ENCODE peak calls at places on chromosomes 5 and 9, in six cellular contexts. W, Q, T, S, U and M are unnamed samples. For H3K36me3, the result is how much of the 10 kb centered on the place peaks cover.

GRCh38 chr9:114691046-114691955 is 9.3 kb upstream of the TEX48 start:
- DNase-seq in T (no peak), U (peak), Q (peak), S (peak), W (no peak), M (peak)

GRCh38 chr9:89674667-89675402 is 70.0 kb downstream of the GADD45G start:
- DNase-seq in U (no peak), Q (no peak), T (no peak), S (peak), W (peak), M (no peak)

GRCh38 chr9:113462781-113463286 is 693 bp upstream of the RGS3 start:
- DNase-seq in T (no peak), W (no peak), U (no peak), Q (no peak), S (no peak), M (no peak)

GRCh38 chr5:53406630-53407316 is 73.7 kb upstream of the FST start:
- DNase-seq in S (peak), Q (no peak), U (peak), W (no peak), T (no peak), M (peak)

GRCh38 chr5:175351126-175351525 is 92.9 kb downstream of the DRD1 start:
- DNase-seq in S (no peak), T (no peak), U (no peak), Q (no peak), W (no peak), M (no peak)

GRCh38 chr5:59049070-59049469 is 466.2 kb downstream of the RAB3C start:
- DNase-seq in S (no peak), W (no peak), Q (no peak), U (no peak), T (no peak), M (no peak)

GRCh38 chr9:99977042-99977792 is 70.8 kb downstream of the STX17 start:
- DNase-seq in T (no peak), W (no peak), U (peak), S (no peak), Q (no peak), M (peak)

GRCh38 chr5:6710078-6710477 is 3.2 kb upstream of the TENT4A start:
- DNase-seq in T (no peak), Q (no peak), U (no peak), S (no peak), W (no peak), M (no peak)

GRCh38 chr5:142078251-142078650 is 30.3 kb upstream of the NDFIP1 start:
- DNase-seq in T (no peak), U (no peak), Q (no peak), W (no peak), S (no peak), M (no peak)

GRCh38 chr9:105968811-105969466 is 274.6 kb downstream of the TMEM38B start:
- DNase-seq in U (no peak), W (no peak), T (no peak), S (no peak), Q (no peak), M (no peak)

GRCh38 chr5:172705576-172706084 is 64.6 kb downstream of the NEURL1B start:
- DNase-seq in Q (no peak), S (peak), T (no peak), U (no peak), W (no peak), M (peak)

GRCh38 chr5:38016835-38017234 is 177.0 kb upstream of the GDNF start:
- DNase-seq in W (no peak), U (no peak), S (no peak), Q (no peak), T (no peak), M (no peak)

GRCh38 chr9:131203438-131204219 is 72.7 kb downstream of the FAM78A start:
- DNase-seq in W (no peak), U (no peak), S (no peak), T (no peak), Q (no peak), M (no peak)

GRCh38 chr5:97452646-97453045 is 269.6 kb upstream of the RIOK2 start:
- DNase-seq in U (no peak), W (no peak), T (no peak), Q (no peak), S (no peak), M (no peak)

GRCh38 chr5:74136276-74136675 is 504.3 kb downstream of the ENC1 start:
- DNase-seq in T (no peak), S (no peak), W (no peak), Q (no peak), U (no peak), M (no peak)

GRCh38 chr5:56922922-56923321 is 13.5 kb downstream of the SETD9 start:
- DNase-seq in Q (no peak), W (no peak), U (no peak), S (no peak), T (no peak), M (no peak)

GRCh38 chr9:33263131-33263935 is 1.2 kb downstream of the BAG1 start:
- DNase-seq in T (peak), W (no peak), S (peak), Q (no peak), U (peak), M (peak)

GRCh38 chr9:90444609-90445008 is 198.0 kb downstream of the DIRAS2 start:
- DNase-seq in W (no peak), T (no peak), Q (no peak), S (no peak), U (no peak), M (no peak)

GRCh38 chr5:61052870-61053269 is 107.9 kb downstream of the NDUFAF2 start:
- DNase-seq in Q (no peak), T (no peak), S (peak), U (peak), W (no peak), M (peak)

GRCh38 chr5:124878583-124879345 is 132.3 kb upstream of the ZNF608 start:
- DNase-seq in T (no peak), U (no peak), S (no peak), W (no peak), Q (no peak), M (no peak)

GRCh38 chr5:582936-583635 is 29.1 kb upstream of the CEP72 start:
- DNase-seq in U (no peak), Q (no peak), T (no peak), W (no peak), S (no peak), M (no peak)

GRCh38 chr9:137486545-137487453 is 27.7 kb upstream of the NSMF start:
- DNase-seq in Q (no peak), T (no peak), W (no peak), S (no peak), U (no peak), M (no peak)

GRCh38 chr5:152379331-152379730 is 25.7 kb downstream of the NMUR2 start:
- DNase-seq in U (no peak), T (no peak), Q (no peak), W (no peak), S (no peak), M (no peak)

GRCh38 chr5:100584069-100584468 is 48.9 kb downstream of the FAM174A start:
- DNase-seq in T (no peak), U (no peak), Q (no peak), W (no peak), S (no peak), M (no peak)

GRCh38 chr5:93782978-93783377 is 41.6 kb upstream of the POU5F2 start:
- DNase-seq in W (no peak), T (no peak), S (peak), U (no peak), Q (no peak), M (no peak)

GRCh38 chr9:132035679-132036078 is 44.0 kb downstream of the MED27 start:
- DNase-seq in T (no peak), U (no peak), W (no peak), Q (no peak), S (no peak), M (no peak)

GRCh38 chr5:150510460-150511263 is 2.7 kb downstream of the NDST1 start:
- DNase-seq in S (peak), Q (peak), U (no peak), W (no peak), T (no peak), M (no peak)

GRCh38 chr5:113047234-113047633 is 70.6 kb downstream of the DCP2 start:
- DNase-seq in T (no peak), Q (no peak), S (peak), W (no peak), U (peak), M (peak)

GRCh38 chr5:14450055-14450524 is 131.5 kb upstream of the OTULINL start:
- DNase-seq in U (no peak), W (peak), T (peak), S (peak), Q (no peak), M (no peak)

GRCh38 chr5:179023528-179024189 is at the start of gene ZNF879:
- DNase-seq in Q (peak), T (peak), W (peak), U (peak), S (peak), M (peak)

GRCh38 chr5:150394103-150394502 is 18.6 kb downstream of the CD74 start:
- DNase-seq in W (no peak), U (peak), Q (no peak), T (no peak), S (peak), M (peak)

GRCh38 chr9:92175441-92175840 is 60.2 kb upstream of the SPTLC1 start:
- DNase-seq in S (no peak), Q (no peak), U (no peak), W (no peak), T (no peak), M (no peak)

GRCh38 chr9:92177591-92177990 is 62.4 kb upstream of the SPTLC1 start:
- DNase-seq in U (no peak), Q (no peak), T (no peak), S (no peak), W (no peak), M (no peak)

GRCh38 chr9:92176800-92177185 is 61.6 kb upstream of the SPTLC1 start:
- DNase-seq in W (no peak), Q (no peak), S (no peak), T (no peak), U (no peak), M (no peak)

GRCh38 chr9:92173318-92173717 is 58.1 kb upstream of the SPTLC1 start:
- DNase-seq in U (no peak), Q (no peak), T (no peak), W (no peak), S (no peak), M (no peak)

GRCh38 chr9:92176068-92176799 is 61.0 kb upstream of the SPTLC1 start:
- DNase-seq in S (no peak), Q (no peak), U (no peak), W (no peak), T (no peak), M (peak)
- TF ChIP-seq CTCF in S (peak), Q (no peak), U (peak), W (no peak), T (no peak), M (peak)

GRCh38 chr9:126204708-126205225 is 121.9 kb upstream of the MVB12B start:
- DNase-seq in T (no peak), W (no peak), S (no peak), U (no peak), Q (no peak), M (no peak)
- H3K4me3 ChIP-seq in T (no peak), W (no peak), S (no peak), U (no peak), Q (no peak), M (no peak)

DNA sequence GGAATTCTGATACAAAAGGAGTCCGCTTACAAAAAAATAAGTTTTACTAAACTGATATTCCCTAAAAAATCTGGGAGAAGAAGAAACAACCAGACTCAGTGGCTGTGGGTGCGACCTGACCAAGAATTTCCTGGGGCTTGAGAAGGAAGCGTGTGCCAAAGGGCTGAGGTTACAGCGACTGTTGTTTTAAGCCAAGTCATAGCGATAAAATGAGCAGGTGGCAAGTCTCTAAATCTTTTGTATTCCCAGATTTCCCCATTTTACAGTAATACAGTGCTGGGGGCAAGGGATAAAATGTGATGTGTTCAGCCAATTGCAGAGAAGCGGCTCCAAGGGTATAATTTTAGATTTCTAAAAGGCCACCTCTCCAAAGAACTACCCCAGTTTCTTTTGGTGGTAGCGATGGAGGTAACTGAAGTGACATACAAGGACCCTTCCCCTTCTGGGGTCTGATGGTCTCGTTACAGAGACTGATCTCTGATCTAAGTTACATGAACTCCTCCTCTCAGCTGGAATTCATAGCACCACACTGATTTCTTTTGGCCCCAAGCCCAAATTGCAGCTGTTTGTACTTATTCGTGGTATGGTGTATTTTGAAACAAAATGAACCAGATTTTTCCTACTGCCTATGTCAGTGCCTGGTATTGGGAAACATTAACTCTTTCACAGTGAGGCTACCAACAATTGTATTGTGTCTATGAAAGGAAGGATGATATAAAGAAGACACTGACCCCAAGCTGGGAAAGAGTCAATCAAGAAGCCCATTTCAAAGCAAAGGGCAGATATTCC is 41.6 kb downstream of the LPAR1 start:
- DNase-seq in S (peak), W (peak), Q (peak), U (peak), T (peak), M (no peak)
- H3K36me3 ChIP-seq in S (under half), W (under half), Q (under half), U (under half), T (under half), M (under half)

GRCh38 chr5:176817369-176817841 is 7.0 kb downstream of the UNC5A start:
- DNase-seq in Q (no peak), S (no peak), W (no peak), U (no peak), T (no peak), M (no peak)

GRCh38 chr5:176816791-176817272 is 6.5 kb downstream of the UNC5A start:
- DNase-seq in W (no peak), U (no peak), S (no peak), T (no peak), Q (no peak), M (no peak)

GRCh38 chr5:176819476-176819875 is 9.1 kb downstream of the UNC5A start:
- DNase-seq in T (no peak), U (no peak), W (no peak), S (no peak), Q (no peak), M (no peak)

GRCh38 chr5:176818391-176819098 is 8.2 kb downstream of the UNC5A start:
- DNase-seq in U (no peak), T (no peak), W (no peak), Q (no peak), S (no peak), M (no peak)

DNA sequence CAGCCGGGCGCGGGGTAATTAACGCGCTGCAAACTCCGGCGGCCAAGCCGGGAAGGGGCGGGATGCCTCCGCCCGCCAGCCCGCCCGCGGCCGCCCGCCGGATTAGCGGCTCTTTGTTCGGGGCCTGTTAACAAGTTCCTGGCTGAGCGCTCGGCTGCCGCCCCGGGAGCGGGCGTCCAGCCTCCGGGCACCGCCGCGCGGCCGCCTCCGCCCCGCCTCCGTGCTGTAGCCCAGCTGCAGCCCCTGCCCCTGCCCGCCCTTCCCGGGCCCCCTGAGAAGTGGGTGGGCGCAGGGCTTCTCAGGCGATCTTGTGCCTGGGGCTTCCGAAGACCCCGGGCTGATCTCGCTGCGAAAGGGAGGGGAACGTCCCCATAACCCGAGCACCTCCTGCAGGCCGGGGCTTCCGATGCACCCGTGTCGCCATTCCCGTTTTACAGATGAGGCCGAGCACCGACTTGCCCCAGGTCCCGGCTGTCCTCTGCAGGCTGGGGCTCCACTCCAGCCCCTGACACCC is 7.6 kb downstream of the UNC5A start:
- DNase-seq in U (no peak), S (no peak), Q (no peak), W (no peak), T (no peak), M (no peak)
- TF ChIP-seq CTCF in U (peak), S (peak), Q (no peak), W (no peak), T (peak), M (peak)